ENCODE peak calls at places on chromosomes 1 and 21, in five cellular contexts. One of them, this sample, is unnamed. For H3K4me1, the result is how much of the 10 kb centered on the place peaks cover.

GRCh38 chr1:156657161-156657970 is 15.4 kb downstream of the BCAN start:
- DNase-seq in body of pancreas: peak
- DNase-seq in left lung: peak
- DNase-seq in K562: peak
- DNase-seq in CD8-positive, alpha-beta memory T cell: peak
- DNase-seq in this sample: peak

GRCh38 chr1:58934711-58935110 is 150.9 kb upstream of the JUN start:
- DNase-seq in body of pancreas: no peak
- DNase-seq in CD8-positive, alpha-beta memory T cell: no peak
- DNase-seq in K562: no peak
- DNase-seq in left lung: no peak
- DNase-seq in this sample: no peak

GRCh38 chr1:28329395-28330153 is 734 bp downstream of the MED18 start:
- DNase-seq in K562: peak
- DNase-seq in CD8-positive, alpha-beta memory T cell: no peak
- DNase-seq in body of pancreas: peak
- DNase-seq in left lung: peak
- DNase-seq in this sample: peak

GRCh38 chr1:25695066-25695990 is 78.7 kb downstream of the MAN1C1 start:
- DNase-seq in CD8-positive, alpha-beta memory T cell: no peak
- DNase-seq in K562: peak
- DNase-seq in left lung: no peak
- DNase-seq in body of pancreas: peak
- DNase-seq in this sample: peak

GRCh38 chr1:206464456-206464964 is 5.8 kb upstream of the IKBKE start:
- DNase-seq in body of pancreas: no peak
- DNase-seq in K562: peak
- DNase-seq in CD8-positive, alpha-beta memory T cell: no peak
- DNase-seq in left lung: no peak
- DNase-seq in this sample: no peak

GRCh38 chr1:207462535-207462934 is 8.4 kb downstream of the CR2 start:
- DNase-seq in K562: no peak
- DNase-seq in CD8-positive, alpha-beta memory T cell: no peak
- DNase-seq in left lung: no peak
- DNase-seq in body of pancreas: no peak
- DNase-seq in this sample: no peak

GRCh38 chr21:38679531-38679930 is 126.2 kb upstream of the ETS2 start:
- DNase-seq in CD8-positive, alpha-beta memory T cell: no peak
- DNase-seq in K562: no peak
- DNase-seq in body of pancreas: no peak
- DNase-seq in left lung: no peak
- DNase-seq in this sample: no peak

GRCh38 chr1:16116625-16117024 is 39.2 kb downstream of the EPHA2 start:
- DNase-seq in left lung: peak
- DNase-seq in CD8-positive, alpha-beta memory T cell: no peak
- DNase-seq in K562: no peak
- DNase-seq in body of pancreas: no peak
- DNase-seq in this sample: no peak

GRCh38 chr1:146032613-146033219 is 11.2 kb upstream of the HJV start:
- DNase-seq in body of pancreas: no peak
- DNase-seq in CD8-positive, alpha-beta memory T cell: no peak
- DNase-seq in K562: peak
- DNase-seq in left lung: no peak
- DNase-seq in this sample: no peak

GRCh38 chr1:160114085-160114484 is 1.5 kb upstream of the ATP1A2 start:
- DNase-seq in left lung: no peak
- DNase-seq in body of pancreas: no peak
- DNase-seq in K562: no peak
- DNase-seq in CD8-positive, alpha-beta memory T cell: no peak
- DNase-seq in this sample: no peak

GRCh38 chr1:6143392-6143791 is 36.7 kb downstream of the CHD5 start:
- DNase-seq in K562: no peak
- DNase-seq in CD8-positive, alpha-beta memory T cell: no peak
- DNase-seq in body of pancreas: no peak
- DNase-seq in left lung: no peak
- DNase-seq in this sample: no peak

GRCh38 chr1:37808369-37809319 is 636 bp upstream of the YRDC start:
- DNase-seq in body of pancreas: peak
- DNase-seq in left lung: peak
- DNase-seq in K562: peak
- DNase-seq in CD8-positive, alpha-beta memory T cell: no peak
- DNase-seq in this sample: peak

GRCh38 chr1:174040387-174040786 is 18.2 kb upstream of the RC3H1 start:
- DNase-seq in left lung: no peak
- DNase-seq in body of pancreas: no peak
- DNase-seq in K562: no peak
- DNase-seq in CD8-positive, alpha-beta memory T cell: no peak
- DNase-seq in this sample: no peak

GRCh38 chr21:15875286-15875685 is 145.5 kb downstream of the USP25 start:
- DNase-seq in body of pancreas: no peak
- DNase-seq in K562: no peak
- DNase-seq in CD8-positive, alpha-beta memory T cell: no peak
- DNase-seq in left lung: no peak
- DNase-seq in this sample: no peak

GRCh38 chr1:176241385-176242015 is 34.4 kb upstream of the COP1 start:
- DNase-seq in K562: no peak
- DNase-seq in CD8-positive, alpha-beta memory T cell: no peak
- DNase-seq in left lung: no peak
- DNase-seq in body of pancreas: no peak
- DNase-seq in this sample: no peak

GRCh38 chr1:228360533-228361313 is 45.9 kb downstream of the TRIM11 start:
- DNase-seq in CD8-positive, alpha-beta memory T cell: peak
- DNase-seq in body of pancreas: peak
- DNase-seq in K562: no peak
- DNase-seq in left lung: peak
- DNase-seq in this sample: peak

GRCh38 chr1:185350027-185350442 is 33.0 kb upstream of the IVNS1ABP start:
- DNase-seq in left lung: no peak
- DNase-seq in K562: no peak
- DNase-seq in body of pancreas: no peak
- DNase-seq in CD8-positive, alpha-beta memory T cell: no peak
- DNase-seq in this sample: no peak

GRCh38 chr1:167666416-167666815 is 36.4 kb downstream of the RCSD1 start:
- DNase-seq in body of pancreas: no peak
- DNase-seq in K562: no peak
- DNase-seq in left lung: no peak
- DNase-seq in CD8-positive, alpha-beta memory T cell: no peak
- DNase-seq in this sample: no peak

GRCh38 chr1:20291621-20292020 is 946 bp downstream of the VWA5B1 start:
- DNase-seq in CD8-positive, alpha-beta memory T cell: no peak
- DNase-seq in K562: no peak
- DNase-seq in left lung: no peak
- DNase-seq in body of pancreas: no peak
- DNase-seq in this sample: no peak

GRCh38 chr1:30714536-30715090 is 8.8 kb downstream of the MATN1 start:
- DNase-seq in CD8-positive, alpha-beta memory T cell: no peak
- DNase-seq in left lung: no peak
- DNase-seq in body of pancreas: no peak
- DNase-seq in K562: no peak
- DNase-seq in this sample: peak

GRCh38 chr1:247407180-247407616 is 8.8 kb upstream of the NLRP3 start:
- DNase-seq in left lung: peak
- DNase-seq in K562: no peak
- DNase-seq in CD8-positive, alpha-beta memory T cell: peak
- DNase-seq in body of pancreas: no peak
- DNase-seq in this sample: peak

GRCh38 chr1:67158401-67158800 is 7.9 kb upstream of the IL23R start:
- DNase-seq in K562: no peak
- DNase-seq in body of pancreas: no peak
- DNase-seq in CD8-positive, alpha-beta memory T cell: no peak
- DNase-seq in left lung: no peak
- DNase-seq in this sample: no peak

GRCh38 chr21:36929622-36930021 is 36.8 kb downstream of the HLCS start:
- DNase-seq in body of pancreas: peak
- DNase-seq in K562: no peak
- DNase-seq in left lung: no peak
- DNase-seq in CD8-positive, alpha-beta memory T cell: no peak
- DNase-seq in this sample: peak

GRCh38 chr1:8396083-8396911 is 78.4 kb downstream of the SLC45A1 start:
- DNase-seq in body of pancreas: no peak
- DNase-seq in left lung: no peak
- DNase-seq in CD8-positive, alpha-beta memory T cell: no peak
- DNase-seq in K562: no peak
- DNase-seq in this sample: no peak
- H3K4me1 ChIP-seq in body of pancreas: under half
- H3K4me1 ChIP-seq in left lung: under half
- H3K4me1 ChIP-seq in CD8-positive, alpha-beta memory T cell: half or more
- H3K4me1 ChIP-seq in K562: under half
- H3K4me1 ChIP-seq in this sample: under half

DNA sequence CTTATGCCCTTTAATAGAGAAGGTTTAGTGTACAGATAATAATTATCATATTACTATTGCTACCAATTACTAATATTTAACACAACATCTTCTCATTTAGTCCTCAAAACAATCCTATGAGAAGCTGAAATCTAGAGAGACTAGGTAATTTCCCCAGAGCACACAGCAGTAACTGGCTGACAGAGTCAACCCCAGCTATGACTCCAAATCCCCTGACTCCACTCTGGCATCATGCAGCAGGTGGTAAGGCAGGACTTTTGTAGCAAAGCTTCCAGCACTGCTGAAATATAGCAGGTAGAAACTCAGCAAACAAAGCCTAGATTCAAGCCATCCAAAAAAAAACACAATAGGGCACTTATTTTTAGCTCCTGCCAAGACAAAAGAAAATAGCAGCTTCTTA is 79.3 kb upstream of the RGS2 start:
- DNase-seq in body of pancreas: no peak
- DNase-seq in K562: no peak
- DNase-seq in left lung: no peak
- DNase-seq in CD8-positive, alpha-beta memory T cell: no peak
- DNase-seq in this sample: no peak
- H3K4me1 ChIP-seq in body of pancreas: under half
- H3K4me1 ChIP-seq in K562: under half
- H3K4me1 ChIP-seq in left lung: under half
- H3K4me1 ChIP-seq in CD8-positive, alpha-beta memory T cell: under half
- H3K4me1 ChIP-seq in this sample: under half

DNA sequence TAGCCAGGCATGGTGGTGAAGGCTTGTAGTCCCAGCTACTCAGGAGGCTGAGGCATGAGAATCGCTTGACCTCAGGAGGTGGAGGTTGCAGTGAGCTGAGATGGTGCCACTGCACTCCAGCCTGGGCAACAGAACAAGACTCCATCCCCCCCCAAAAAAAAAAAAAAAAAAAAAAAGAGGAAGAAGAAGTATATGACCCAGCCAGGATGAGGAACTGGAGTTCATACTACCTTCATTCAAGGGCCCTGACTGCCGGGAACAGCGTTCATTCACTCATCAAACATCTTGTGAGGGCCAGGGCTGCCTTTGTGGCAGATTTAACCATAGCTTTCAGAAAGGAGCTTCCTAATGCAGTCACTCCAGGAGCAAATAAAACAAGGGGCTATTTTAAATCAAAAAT is 127.6 kb downstream of the MRPS6 start:
- DNase-seq in CD8-positive, alpha-beta memory T cell: no peak
- DNase-seq in K562: no peak
- DNase-seq in left lung: no peak
- DNase-seq in body of pancreas: no peak
- DNase-seq in this sample: no peak
- H3K4me1 ChIP-seq in CD8-positive, alpha-beta memory T cell: under half
- H3K4me1 ChIP-seq in K562: under half
- H3K4me1 ChIP-seq in left lung: under half
- H3K4me1 ChIP-seq in body of pancreas: under half
- H3K4me1 ChIP-seq in this sample: under half

GRCh38 chr1:91549041-91549735 is 48.5 kb downstream of the CDC7 start:
- DNase-seq in CD8-positive, alpha-beta memory T cell: peak
- DNase-seq in K562: no peak
- DNase-seq in body of pancreas: no peak
- DNase-seq in left lung: no peak
- DNase-seq in this sample: no peak

GRCh38 chr1:91552091-91552490 is 51.4 kb downstream of the CDC7 start:
- DNase-seq in body of pancreas: no peak
- DNase-seq in K562: no peak
- DNase-seq in CD8-positive, alpha-beta memory T cell: no peak
- DNase-seq in left lung: no peak
- DNase-seq in this sample: no peak

GRCh38 chr1:91553196-91553595 is 52.5 kb downstream of the CDC7 start:
- DNase-seq in left lung: no peak
- DNase-seq in body of pancreas: peak
- DNase-seq in CD8-positive, alpha-beta memory T cell: no peak
- DNase-seq in K562: no peak
- DNase-seq in this sample: no peak

GRCh38 chr1:91552596-91552995 is 51.9 kb downstream of the CDC7 start:
- DNase-seq in left lung: no peak
- DNase-seq in K562: peak
- DNase-seq in body of pancreas: no peak
- DNase-seq in CD8-positive, alpha-beta memory T cell: no peak
- DNase-seq in this sample: no peak

DNA sequence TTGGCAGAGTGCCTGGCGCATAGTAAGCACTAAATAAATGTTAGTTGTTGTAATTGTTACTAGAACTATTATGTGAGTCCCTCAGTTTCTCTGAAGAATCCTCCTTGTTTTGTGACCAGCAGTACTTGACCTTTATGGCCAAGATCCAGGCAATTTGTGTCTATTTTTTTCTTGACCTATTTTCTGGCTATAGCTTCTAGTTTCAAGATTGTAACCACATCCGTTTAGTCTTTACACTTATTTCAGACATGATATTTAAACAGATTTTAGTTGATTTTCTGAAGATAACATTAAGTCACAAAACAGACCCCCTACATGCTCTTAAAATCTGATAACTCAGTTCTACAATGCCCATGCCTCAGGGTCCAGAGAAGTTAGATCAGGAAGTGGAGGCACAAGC is 50.3 kb downstream of the CDC7 start:
- DNase-seq in left lung: no peak
- DNase-seq in body of pancreas: no peak
- DNase-seq in K562: no peak
- DNase-seq in CD8-positive, alpha-beta memory T cell: no peak
- DNase-seq in this sample: no peak
- H3K4me1 ChIP-seq in left lung: under half
- H3K4me1 ChIP-seq in body of pancreas: under half
- H3K4me1 ChIP-seq in K562: under half
- H3K4me1 ChIP-seq in CD8-positive, alpha-beta memory T cell: half or more
- H3K4me1 ChIP-seq in this sample: under half

GRCh38 chr1:54649921-54650320 is 8.3 kb downstream of the MROH7 start:
- DNase-seq in K562: no peak
- DNase-seq in CD8-positive, alpha-beta memory T cell: no peak
- DNase-seq in body of pancreas: no peak
- DNase-seq in left lung: no peak
- DNase-seq in this sample: no peak
- H3K4me1 ChIP-seq in K562: under half
- H3K4me1 ChIP-seq in CD8-positive, alpha-beta memory T cell: under half
- H3K4me1 ChIP-seq in body of pancreas: under half
- H3K4me1 ChIP-seq in left lung: under half
- H3K4me1 ChIP-seq in this sample: half or more

DNA sequence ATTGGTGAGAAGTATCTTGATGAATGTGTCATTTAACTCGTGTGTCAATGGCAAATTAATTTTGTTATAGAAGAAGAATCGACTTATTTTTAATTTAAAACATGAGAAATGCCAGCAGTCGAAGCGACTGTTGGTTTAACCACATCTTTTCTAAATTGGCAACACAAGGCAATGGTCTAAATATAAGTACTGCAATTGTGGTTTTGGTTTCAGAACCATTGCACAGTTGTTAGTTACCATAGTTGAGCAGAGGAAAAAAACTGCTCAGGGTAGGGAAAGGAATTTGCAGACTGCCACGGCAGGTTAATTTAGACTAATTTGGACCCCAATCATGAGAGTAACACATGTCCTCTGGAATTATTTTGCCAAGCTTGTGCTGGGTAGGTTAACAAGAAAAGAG is 185.6 kb upstream of the RUNX1 start:
- DNase-seq in CD8-positive, alpha-beta memory T cell: no peak
- DNase-seq in K562: no peak
- DNase-seq in left lung: no peak
- DNase-seq in body of pancreas: no peak
- DNase-seq in this sample: no peak
- H3K4me1 ChIP-seq in CD8-positive, alpha-beta memory T cell: under half
- H3K4me1 ChIP-seq in K562: under half
- H3K4me1 ChIP-seq in left lung: under half
- H3K4me1 ChIP-seq in body of pancreas: under half
- H3K4me1 ChIP-seq in this sample: under half

This sample was measured in right lobe of liver.